ENCODE peak calls at places on chromosome 16, in ten cellular contexts. Q is non-pigmented ciliary epithelial cell; B is mucosa of descending colon; S is A172; A is NCI-H774; V is activated naive CD4-positive, alpha-beta T cell treated with anti-CD3 and anti-CD28 coated beads for 36 hours; N is SK-N-MC; J is mammary epithelial cell; W is lower lobe of right lung; F is SK-N-DZ. D is an unnamed sample.
A peak's percentile ranks its signal among the peaks of the same experiment; 100 is the strongest.

GRCh38 chr16:64969221-64969620 is 152.6 kb downstream of the CDH11 start:
- DNase-seq in Q (no peak), B (no peak), S (no peak), A (no peak), V (no peak), N (no peak), J (no peak), W (no peak), F (no peak), D (no peak)

GRCh38 chr16:88936913-88937666 is 39.9 kb downstream of the CBFA2T3 start:
- DNase-seq in Q (no peak), B (no peak), S (no peak), A (no peak), V (no peak), N (no peak), J (no peak), W (no peak), F (no peak), D (no peak)

GRCh38 chr16:9647981-9648701 is 534.1 kb downstream of the GRIN2A start:
- DNase-seq in Q (no peak), B (no peak), S (peak; percentile 4), A (no peak), V (no peak), N (no peak), J (peak; percentile 9), W (no peak), F (peak; percentile 4), D (no peak)

GRCh38 chr16:87584271-87584670 is 18.0 kb upstream of the JPH3 start:
- DNase-seq in Q (no peak), B (no peak), S (no peak), A (no peak), V (no peak), N (no peak), J (no peak), W (no peak), F (no peak), D (no peak)

GRCh38 chr16:4847774-4848587 is 700 bp downstream of the UBN1 start:
- DNase-seq in Q (no peak), B (peak; percentile 76), S (peak; percentile 62), A (no peak), V (peak; percentile 61), N (no peak), J (peak; percentile 62), W (peak; percentile 67), F (no peak), D (peak; percentile 79)

GRCh38 chr16:4500283-4500682 is 24.1 kb downstream of the HMOX2 start:
- DNase-seq in Q (peak; percentile 65), B (no peak), S (peak; percentile 93), A (no peak), V (peak; percentile 49), N (no peak), J (peak; percentile 74), W (no peak), F (no peak), D (no peak)

GRCh38 chr16:82004651-82005490 is 6.4 kb downstream of the SDR42E1 start:
- DNase-seq in Q (no peak), B (no peak), S (peak; percentile 87), A (no peak), V (no peak), N (no peak), J (no peak), W (no peak), F (peak; percentile 29), D (no peak)

GRCh38 chr16:19138601-19139000 is 24.8 kb downstream of the ITPRIPL2 start:
- DNase-seq in Q (no peak), B (peak; percentile 65), S (peak; percentile 63), A (peak; percentile 40), V (no peak), N (peak; percentile 72), J (peak; percentile 91), W (peak; percentile 72), F (peak; percentile 36), D (no peak)

GRCh38 chr16:65044861-65045260 is 77.0 kb downstream of the CDH11 start:
- DNase-seq in Q (peak; percentile 55), B (no peak), S (no peak), A (no peak), V (no peak), N (no peak), J (no peak), W (no peak), F (no peak), D (no peak)

D was measured in upper lobe of right lung.